ENCODE peak calls at places on chromosome 16, in ten cellular contexts. U, E, X, F, K, Z, I, C, M and P are unnamed samples.

GRCh38 chr16:14168146-14168545 is 97.0 kb downstream of the MRTFB start:
- DNase-seq in U (no peak), E (no peak), X (no peak), F (no peak), K (peak), Z (no peak), I (peak), C (no peak), M (no peak), P (no peak)

GRCh38 chr16:64880994-64881393 is 240.9 kb downstream of the CDH11 start:
- DNase-seq in U (no peak), E (no peak), X (no peak), F (no peak), K (peak), Z (no peak), I (no peak), C (no peak), M (no peak), P (no peak)

GRCh38 chr16:69494993-69495392 is 70.6 kb downstream of the CYB5B start:
- DNase-seq in U (peak), E (peak), X (no peak), F (peak), K (peak), Z (no peak), I (peak), C (no peak), M (no peak), P (peak)

GRCh38 chr16:55686671-55687070 is 30.9 kb downstream of the SLC6A2 start:
- DNase-seq in U (no peak), E (no peak), X (no peak), F (no peak), K (no peak), Z (no peak), I (no peak), C (no peak), M (no peak), P (no peak)

GRCh38 chr16:25868041-25868600 is 176.4 kb downstream of the HS3ST4 start:
- DNase-seq in U (no peak), E (no peak), X (no peak), F (no peak), K (no peak), Z (no peak), I (no peak), C (no peak), M (no peak), P (no peak)

GRCh38 chr16:67935096-67935401 is 1.6 kb downstream of the PSMB10 start:
- DNase-seq in U (no peak), E (no peak), X (no peak), F (no peak), K (no peak), Z (no peak), I (no peak), C (no peak), M (no peak), P (no peak)

GRCh38 chr16:19235478-19235877 is 50.1 kb upstream of the CLEC19A start:
- DNase-seq in U (no peak), E (no peak), X (no peak), F (no peak), K (no peak), Z (no peak), I (no peak), C (no peak), M (no peak), P (no peak)

GRCh38 chr16:48609453-48610023 is 442 bp downstream of the N4BP1 start:
- DNase-seq in U (peak), E (peak), X (peak), F (peak), K (peak), Z (no peak), I (peak), C (no peak), M (no peak), P (peak)

GRCh38 chr16:73047536-73048291 is at the start of gene ZFHX3:
- DNase-seq in U (peak), E (peak), X (peak), F (peak), K (peak), Z (peak), I (peak), C (no peak), M (no peak), P (peak)

GRCh38 chr16:29757950-29758466 is 12.2 kb upstream of the C16orf54 start:
- DNase-seq in U (peak), E (no peak), X (no peak), F (no peak), K (peak), Z (no peak), I (peak), C (no peak), M (peak), P (no peak)

GRCh38 chr16:68215302-68215701 is 20.6 kb downstream of the ESRP2 start:
- DNase-seq in U (no peak), E (no peak), X (no peak), F (no peak), K (no peak), Z (no peak), I (no peak), C (no peak), M (no peak), P (no peak)

GRCh38 chr16:68346892-68347480 is 36.2 kb downstream of the PRMT7 start:
- DNase-seq in U (no peak), E (no peak), X (no peak), F (no peak), K (no peak), Z (no peak), I (no peak), C (no peak), M (no peak), P (no peak)

GRCh38 chr16:83681421-83681820 is 126.4 kb upstream of the HSBP1 start:
- DNase-seq in U (no peak), E (no peak), X (no peak), F (no peak), K (no peak), Z (no peak), I (no peak), C (no peak), M (no peak), P (no peak)

GRCh38 chr16:30032083-30032819 is 1.2 kb upstream of the TLCD3B start:
- DNase-seq in U (peak), E (peak), X (no peak), F (peak), K (peak), Z (peak), I (peak), C (no peak), M (no peak), P (peak)

GRCh38 chr16:89687092-89687940 is 827 bp downstream of the CDK10 start:
- DNase-seq in U (peak), E (peak), X (no peak), F (no peak), K (peak), Z (no peak), I (no peak), C (no peak), M (no peak), P (peak)

GRCh38 chr16:1772362-1772907 is at the start of gene EME2:
- DNase-seq in U (no peak), E (peak), X (no peak), F (no peak), K (peak), Z (no peak), I (peak), C (no peak), M (no peak), P (peak)

GRCh38 chr16:49473773-49474172 is 100.2 kb downstream of the C16orf78 start:
- DNase-seq in U (peak), E (no peak), X (no peak), F (no peak), K (no peak), Z (peak), I (no peak), C (no peak), M (no peak), P (no peak)

GRCh38 chr16:67188798-67189197 is 1.1 kb downstream of the EXOC3L1 start:
- DNase-seq in U (no peak), E (no peak), X (no peak), F (no peak), K (no peak), Z (no peak), I (no peak), C (no peak), M (no peak), P (no peak)

GRCh38 chr16:81709369-81709900 is 69.7 kb upstream of the PLCG2 start:
- DNase-seq in U (no peak), E (no peak), X (no peak), F (no peak), K (no peak), Z (no peak), I (no peak), C (no peak), M (no peak), P (no peak)

GRCh38 chr16:85799497-85800320 is at the start of the genes COX4I1 and EMC8:
- DNase-seq in U (peak), E (peak), X (peak), F (peak), K (peak), Z (peak), I (peak), C (peak), M (peak), P (peak)

GRCh38 chr16:69894675-69895074 is 56.5 kb upstream of the CLEC18A start:
- DNase-seq in U (no peak), E (no peak), X (no peak), F (no peak), K (no peak), Z (no peak), I (no peak), C (no peak), M (no peak), P (no peak)

GRCh38 chr16:77219437-77219836 is 20.2 kb downstream of the SYCE1L start:
- DNase-seq in U (no peak), E (peak), X (no peak), F (no peak), K (no peak), Z (no peak), I (no peak), C (no peak), M (no peak), P (no peak)

GRCh38 chr16:48353565-48354163 is 31.5 kb downstream of the SIAH1 start:
- DNase-seq in U (peak), E (peak), X (no peak), F (peak), K (peak), Z (peak), I (peak), C (no peak), M (peak), P (peak)

GRCh38 chr16:88844412-88845118 is 12.2 kb downstream of the GALNS start:
- DNase-seq in U (no peak), E (peak), X (no peak), F (no peak), K (no peak), Z (no peak), I (peak), C (no peak), M (no peak), P (no peak)

DNA sequence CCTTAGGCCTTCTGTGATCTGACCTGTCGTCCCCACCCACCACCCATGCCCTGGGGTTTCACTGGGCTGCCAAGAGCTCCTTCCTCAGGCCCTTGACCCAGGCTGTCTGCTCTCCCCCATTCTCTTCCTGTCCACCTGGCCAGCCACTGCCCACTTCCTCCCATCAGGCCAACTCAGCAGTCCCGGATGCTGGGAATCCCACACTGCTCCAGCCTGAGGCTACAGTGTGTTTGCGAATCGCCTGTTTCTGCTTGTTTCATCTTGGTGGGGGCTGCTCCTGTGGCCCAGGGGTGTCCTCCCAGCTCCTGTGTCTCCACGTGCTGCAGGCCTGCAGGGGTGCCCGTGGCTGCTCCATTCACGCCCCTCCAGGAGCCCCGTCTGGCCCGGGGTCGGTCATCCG is 839 bp upstream of the METRN start:
- DNase-seq in U (no peak), E (peak), X (no peak), F (no peak), K (peak), Z (no peak), I (no peak), C (no peak), M (no peak), P (no peak)
- H3K4me3 ChIP-seq in U (no peak), E (no peak), X (no peak), F (no peak), K (no peak), Z (no peak), I (no peak), C (no peak), M (no peak), P (no peak)

GRCh38 chr16:66159987-66160386 is 206.5 kb upstream of the CDH5 start:
- DNase-seq in U (no peak), E (peak), X (no peak), F (no peak), K (peak), Z (no peak), I (no peak), C (no peak), M (no peak), P (no peak)
- TF ChIP-seq CTCF in U (no peak), E (no peak), X (no peak), F (peak), K (peak), Z (no peak), I (no peak), C (no peak), M (peak), P (no peak)

GRCh38 chr16:74469946-74470478 is 48.7 kb upstream of the CLEC18B start:
- DNase-seq in U (no peak), E (no peak), X (no peak), F (no peak), K (no peak), Z (no peak), I (no peak), C (no peak), M (no peak), P (peak)

GRCh38 chr16:74477226-74477625 is 55.9 kb upstream of the CLEC18B start:
- DNase-seq in U (peak), E (no peak), X (no peak), F (no peak), K (no peak), Z (no peak), I (no peak), C (no peak), M (no peak), P (no peak)

GRCh38 chr16:74466872-74467271 is 45.6 kb upstream of the CLEC18B start:
- DNase-seq in U (no peak), E (no peak), X (no peak), F (no peak), K (no peak), Z (no peak), I (no peak), C (no peak), M (no peak), P (peak)

GRCh38 chr16:74468807-74469511 is 47.7 kb upstream of the CLEC18B start:
- DNase-seq in U (no peak), E (no peak), X (no peak), F (no peak), K (peak), Z (no peak), I (no peak), C (no peak), M (no peak), P (no peak)

GRCh38 chr16:74472010-74472409 is 50.7 kb upstream of the CLEC18B start:
- DNase-seq in U (no peak), E (no peak), X (no peak), F (no peak), K (no peak), Z (no peak), I (no peak), C (no peak), M (no peak), P (no peak)
- H3K4me3 ChIP-seq in U (no peak), E (no peak), X (no peak), F (no peak), K (no peak), Z (no peak), I (no peak), C (no peak), M (no peak), P (no peak)

DNA sequence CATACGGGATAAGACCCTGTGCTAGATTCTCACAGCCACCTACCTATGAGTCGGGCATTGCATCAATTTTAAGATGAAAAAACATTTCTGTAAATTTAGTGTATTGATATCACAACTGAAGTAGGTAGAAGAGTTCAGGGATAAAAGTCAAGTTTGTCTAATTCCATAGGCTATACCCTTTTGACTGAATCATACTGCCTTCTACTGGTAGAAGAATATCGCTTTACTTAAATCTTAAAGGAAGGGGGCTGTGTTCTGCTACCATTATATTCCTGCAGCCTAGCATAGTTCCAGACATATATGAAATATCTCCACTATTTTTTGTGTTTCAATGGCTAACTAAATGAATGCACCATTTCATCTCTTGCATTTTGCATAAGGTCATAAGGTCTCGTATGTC is 1128.6 kb downstream of the CDH8 start:
- DNase-seq in U (no peak), E (no peak), X (no peak), F (no peak), K (no peak), Z (no peak), I (peak), C (no peak), M (no peak), P (no peak)
- TF ChIP-seq CTCF in U (no peak), E (no peak), X (peak), F (no peak), K (no peak), Z (no peak), I (no peak), C (no peak), M (no peak), P (no peak)

DNA sequence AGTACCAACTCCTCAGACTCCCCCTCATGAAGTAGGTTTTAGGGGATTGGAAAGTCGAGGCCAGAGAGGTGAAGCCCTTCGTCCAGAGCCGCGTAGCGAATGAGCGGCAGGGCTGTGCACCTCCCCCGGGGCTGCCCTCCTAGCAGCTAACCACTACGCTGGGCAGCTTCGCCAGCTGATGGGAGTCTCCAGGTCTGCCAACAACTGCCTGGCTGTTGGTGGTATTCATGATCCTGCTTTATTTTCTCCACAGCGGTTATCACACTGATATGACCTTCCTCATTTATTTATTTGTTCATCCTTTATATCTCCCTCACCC is 773 bp upstream of the NETO2 start:
- DNase-seq in U (no peak), E (no peak), X (no peak), F (no peak), K (no peak), Z (no peak), I (no peak), C (no peak), M (no peak), P (no peak)
- H3K4me3 ChIP-seq in U (peak), E (peak), X (peak), F (peak), K (peak), Z (no peak), I (peak), C (peak), M (peak), P (peak)

GRCh38 chr16:58111331-58111627 is 17.9 kb downstream of the CFAP20 start:
- DNase-seq in U (no peak), E (no peak), X (no peak), F (no peak), K (no peak), Z (no peak), I (no peak), C (no peak), M (no peak), P (no peak)
- TF ChIP-seq CTCF in U (no peak), E (no peak), X (no peak), F (no peak), K (no peak), Z (no peak), I (no peak), C (no peak), M (no peak), P (no peak)

GRCh38 chr16:57091990-57092785 is at the start of gene CPNE2:
- DNase-seq in U (peak), E (peak), X (peak), F (peak), K (peak), Z (peak), I (peak), C (no peak), M (no peak), P (peak)

GRCh38 chr16:57093845-57094564 is 1.6 kb downstream of the CPNE2 start:
- DNase-seq in U (no peak), E (no peak), X (no peak), F (no peak), K (no peak), Z (no peak), I (no peak), C (no peak), M (no peak), P (no peak)

GRCh38 chr16:57094911-57095310 is 2.5 kb downstream of the CPNE2 start:
- DNase-seq in U (no peak), E (no peak), X (no peak), F (no peak), K (no peak), Z (no peak), I (no peak), C (no peak), M (no peak), P (no peak)

GRCh38 chr16:57091200-57091989 is 988 bp upstream of the CPNE2 start:
- DNase-seq in U (peak), E (peak), X (no peak), F (peak), K (peak), Z (peak), I (peak), C (peak), M (no peak), P (no peak)

DNA sequence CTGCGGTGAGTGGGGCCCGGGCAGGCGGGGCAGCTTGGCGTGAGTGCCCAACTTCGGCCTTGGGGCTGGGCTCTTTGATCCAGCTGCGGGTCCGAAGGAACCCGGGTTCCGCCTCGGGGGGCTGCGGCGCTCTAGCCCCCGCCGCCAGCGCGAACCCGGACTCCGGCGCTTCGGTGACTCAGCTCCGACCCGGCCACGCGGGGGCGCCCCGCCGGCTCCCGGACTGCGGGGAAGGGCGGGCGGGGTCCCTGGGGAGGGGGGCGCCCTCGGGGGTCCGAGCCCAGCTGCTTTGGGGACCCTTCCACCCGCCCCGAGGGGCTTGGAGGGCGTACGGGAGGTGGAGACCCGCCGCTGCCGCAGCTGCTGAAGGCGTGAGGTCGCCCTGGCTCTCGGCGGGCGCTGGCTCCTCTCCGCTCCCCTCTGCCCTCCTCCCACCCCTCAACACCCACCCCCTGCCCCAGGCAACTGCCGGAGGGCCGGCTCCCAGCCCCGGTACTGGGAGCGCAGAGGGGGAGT is 461 bp downstream of the CPNE2 start:
- DNase-seq in U (no peak), E (peak), X (peak), F (peak), K (no peak), Z (peak), I (peak), C (no peak), M (no peak), P (peak)
- H3K4me3 ChIP-seq in U (peak), E (peak), X (peak), F (peak), K (peak), Z (peak), I (peak), C (peak), M (peak), P (peak)

GRCh38 chr16:9258423-9259051 is 167.1 kb downstream of the HAPSTR1 start:
- DNase-seq in U (peak), E (peak), X (peak), F (peak), K (peak), Z (no peak), I (peak), C (no peak), M (no peak), P (peak)
- TF ChIP-seq CTCF in U (peak), E (peak), X (peak), F (peak), K (peak), Z (peak), I (peak), C (peak), M (peak), P (peak)

DNA sequence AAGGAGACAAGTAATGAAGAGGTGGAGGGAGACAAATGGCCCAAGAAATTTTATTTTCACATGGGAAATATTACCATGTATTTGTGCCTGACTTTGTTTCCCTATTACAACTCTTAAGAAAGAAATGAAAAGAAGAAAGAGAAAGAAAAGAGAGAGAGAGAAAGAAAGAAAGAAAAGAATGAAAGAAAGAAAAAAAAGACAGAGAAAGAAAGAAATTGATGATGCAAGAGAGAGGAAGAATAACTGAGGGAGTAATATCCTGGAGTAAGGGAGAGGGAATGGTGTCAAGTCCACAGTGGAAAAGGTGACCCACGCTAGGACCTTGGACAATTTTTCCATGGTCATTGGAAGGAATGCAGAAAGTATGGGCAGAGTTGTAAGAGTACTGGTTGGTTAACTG is 10.1 kb upstream of the ACSM3 start:
- DNase-seq in U (no peak), E (no peak), X (no peak), F (no peak), K (no peak), Z (no peak), I (no peak), C (no peak), M (no peak), P (no peak)
- H3K4me3 ChIP-seq in U (no peak), E (no peak), X (no peak), F (no peak), K (no peak), Z (no peak), I (no peak), C (no peak), M (no peak), P (no peak)

GRCh38 chr16:4273858-4274291 is 1.1 kb upstream of the TFAP4 start:
- DNase-seq in U (peak), E (peak), X (peak), F (peak), K (peak), Z (peak), I (peak), C (no peak), M (no peak), P (peak)
- TF ChIP-seq CTCF in U (peak), E (peak), X (peak), F (peak), K (peak), Z (peak), I (no peak), C (peak), M (peak), P (peak)